ENCODE peak calls at places on chromosomes 11 and 22, in ten cellular contexts. One of them, this sample, is unnamed.

GRCh38 chr11:71272161-71272560 is 19.8 kb upstream of the SHANK2 start:
- DNase-seq in body of pancreas: no peak
- DNase-seq in right cardiac atrium: no peak
- DNase-seq in CD4-positive, alpha-beta memory T cell: no peak
- DNase-seq in CD8-positive, alpha-beta memory T cell: no peak
- DNase-seq in IMR-90: no peak
- DNase-seq in psoas muscle: no peak
- DNase-seq in iPS DF 6.9: no peak
- DNase-seq in CD8-positive, alpha-beta T cell: no peak
- DNase-seq in fibroblast of lung: no peak
- DNase-seq in this sample: no peak

GRCh38 chr11:1629326-1630185 is at the start of gene KRTAP5-5:
- DNase-seq in body of pancreas: no peak
- DNase-seq in right cardiac atrium: no peak
- DNase-seq in CD4-positive, alpha-beta memory T cell: no peak
- DNase-seq in CD8-positive, alpha-beta memory T cell: no peak
- DNase-seq in IMR-90: no peak
- DNase-seq in psoas muscle: peak; percentile 34
- DNase-seq in iPS DF 6.9: no peak
- DNase-seq in CD8-positive, alpha-beta T cell: no peak
- DNase-seq in fibroblast of lung: no peak
- DNase-seq in this sample: no peak

GRCh38 chr11:61460986-61461385 is 31.1 kb downstream of the SDHAF2 start:
- DNase-seq in body of pancreas: no peak
- DNase-seq in right cardiac atrium: no peak
- DNase-seq in CD4-positive, alpha-beta memory T cell: no peak
- DNase-seq in CD8-positive, alpha-beta memory T cell: no peak
- DNase-seq in IMR-90: no peak
- DNase-seq in psoas muscle: peak; percentile 66
- DNase-seq in iPS DF 6.9: no peak
- DNase-seq in CD8-positive, alpha-beta T cell: no peak
- DNase-seq in fibroblast of lung: no peak
- DNase-seq in this sample: no peak

GRCh38 chr11:130217133-130217631 is 57.6 kb downstream of the ST14 start:
- DNase-seq in body of pancreas: peak; percentile 10
- DNase-seq in right cardiac atrium: no peak
- DNase-seq in CD4-positive, alpha-beta memory T cell: no peak
- DNase-seq in CD8-positive, alpha-beta memory T cell: no peak
- DNase-seq in IMR-90: no peak
- DNase-seq in psoas muscle: no peak
- DNase-seq in iPS DF 6.9: no peak
- DNase-seq in CD8-positive, alpha-beta T cell: no peak
- DNase-seq in fibroblast of lung: no peak
- DNase-seq in this sample: no peak

GRCh38 chr22:50600541-50600940 is at the start of gene MAPK8IP2:
- DNase-seq in body of pancreas: no peak
- DNase-seq in right cardiac atrium: peak; percentile 49
- DNase-seq in CD4-positive, alpha-beta memory T cell: no peak
- DNase-seq in CD8-positive, alpha-beta memory T cell: no peak
- DNase-seq in IMR-90: no peak
- DNase-seq in psoas muscle: no peak
- DNase-seq in iPS DF 6.9: no peak
- DNase-seq in CD8-positive, alpha-beta T cell: no peak
- DNase-seq in fibroblast of lung: no peak
- DNase-seq in this sample: no peak

GRCh38 chr11:14907411-14908213 is 15.6 kb upstream of the CYP2R1 start:
- DNase-seq in body of pancreas: peak; percentile 86
- DNase-seq in right cardiac atrium: peak; percentile 90
- DNase-seq in CD4-positive, alpha-beta memory T cell: peak; percentile 76
- DNase-seq in CD8-positive, alpha-beta memory T cell: peak; percentile 83
- DNase-seq in IMR-90: peak; percentile 21
- DNase-seq in psoas muscle: peak; percentile 80
- DNase-seq in iPS DF 6.9: no peak
- DNase-seq in CD8-positive, alpha-beta T cell: peak; percentile 85
- DNase-seq in fibroblast of lung: peak; percentile 20
- DNase-seq in this sample: no peak

GRCh38 chr11:123519055-123519796 is 89.2 kb downstream of the GRAMD1B start:
- DNase-seq in body of pancreas: no peak
- DNase-seq in right cardiac atrium: no peak
- DNase-seq in CD4-positive, alpha-beta memory T cell: no peak
- DNase-seq in CD8-positive, alpha-beta memory T cell: no peak
- DNase-seq in IMR-90: peak; percentile 27
- DNase-seq in psoas muscle: no peak
- DNase-seq in iPS DF 6.9: no peak
- DNase-seq in CD8-positive, alpha-beta T cell: no peak
- DNase-seq in fibroblast of lung: peak; percentile 52
- DNase-seq in this sample: peak; percentile 7

GRCh38 chr11:77154381-77155081 is 26.5 kb downstream of the MYO7A start:
- DNase-seq in body of pancreas: no peak
- DNase-seq in right cardiac atrium: peak; percentile 82
- DNase-seq in CD4-positive, alpha-beta memory T cell: no peak
- DNase-seq in CD8-positive, alpha-beta memory T cell: no peak
- DNase-seq in IMR-90: no peak
- DNase-seq in psoas muscle: peak; percentile 74
- DNase-seq in iPS DF 6.9: no peak
- DNase-seq in CD8-positive, alpha-beta T cell: no peak
- DNase-seq in fibroblast of lung: no peak
- DNase-seq in this sample: no peak

GRCh38 chr11:26704249-26704648 is 17.6 kb downstream of the SLC5A12 start:
- DNase-seq in body of pancreas: no peak
- DNase-seq in right cardiac atrium: no peak
- DNase-seq in CD4-positive, alpha-beta memory T cell: no peak
- DNase-seq in CD8-positive, alpha-beta memory T cell: no peak
- DNase-seq in IMR-90: no peak
- DNase-seq in psoas muscle: no peak
- DNase-seq in iPS DF 6.9: no peak
- DNase-seq in CD8-positive, alpha-beta T cell: no peak
- DNase-seq in fibroblast of lung: peak; percentile 65
- DNase-seq in this sample: no peak

GRCh38 chr11:70505761-70506657 is 107.7 kb downstream of the CTTN start:
- DNase-seq in body of pancreas: no peak
- DNase-seq in right cardiac atrium: peak; percentile 23
- DNase-seq in CD4-positive, alpha-beta memory T cell: no peak
- DNase-seq in CD8-positive, alpha-beta memory T cell: no peak
- DNase-seq in IMR-90: no peak
- DNase-seq in psoas muscle: peak; percentile 19
- DNase-seq in iPS DF 6.9: no peak
- DNase-seq in CD8-positive, alpha-beta T cell: no peak
- DNase-seq in fibroblast of lung: no peak
- DNase-seq in this sample: no peak

GRCh38 chr11:73939096-73939495 is 11.7 kb upstream of the DNAJB13 start:
- DNase-seq in body of pancreas: no peak
- DNase-seq in right cardiac atrium: no peak
- DNase-seq in CD4-positive, alpha-beta memory T cell: no peak
- DNase-seq in CD8-positive, alpha-beta memory T cell: no peak
- DNase-seq in IMR-90: no peak
- DNase-seq in psoas muscle: no peak
- DNase-seq in iPS DF 6.9: no peak
- DNase-seq in CD8-positive, alpha-beta T cell: no peak
- DNase-seq in fibroblast of lung: peak; percentile 30
- DNase-seq in this sample: no peak

GRCh38 chr11:78907636-78908035 is 333.0 kb upstream of the NARS2 start:
- DNase-seq in body of pancreas: no peak
- DNase-seq in right cardiac atrium: no peak
- DNase-seq in CD4-positive, alpha-beta memory T cell: no peak
- DNase-seq in CD8-positive, alpha-beta memory T cell: no peak
- DNase-seq in IMR-90: peak; percentile 5
- DNase-seq in psoas muscle: no peak
- DNase-seq in iPS DF 6.9: no peak
- DNase-seq in CD8-positive, alpha-beta T cell: no peak
- DNase-seq in fibroblast of lung: peak; percentile 9
- DNase-seq in this sample: no peak

GRCh38 chr22:27152033-27152432 is 494.6 kb downstream of the MIAT start:
- DNase-seq in body of pancreas: no peak
- DNase-seq in right cardiac atrium: no peak
- DNase-seq in CD4-positive, alpha-beta memory T cell: no peak
- DNase-seq in CD8-positive, alpha-beta memory T cell: no peak
- DNase-seq in IMR-90: no peak
- DNase-seq in psoas muscle: no peak
- DNase-seq in iPS DF 6.9: no peak
- DNase-seq in CD8-positive, alpha-beta T cell: no peak
- DNase-seq in fibroblast of lung: no peak
- DNase-seq in this sample: no peak

GRCh38 chr11:116527180-116527991 is 245.4 kb downstream of the BUD13 start:
- DNase-seq in body of pancreas: no peak
- DNase-seq in right cardiac atrium: no peak
- DNase-seq in CD4-positive, alpha-beta memory T cell: no peak
- DNase-seq in CD8-positive, alpha-beta memory T cell: no peak
- DNase-seq in IMR-90: no peak
- DNase-seq in psoas muscle: no peak
- DNase-seq in iPS DF 6.9: no peak
- DNase-seq in CD8-positive, alpha-beta T cell: no peak
- DNase-seq in fibroblast of lung: no peak
- DNase-seq in this sample: no peak

GRCh38 chr11:76408171-76408965 is 27.2 kb downstream of the GVQW3 start:
- DNase-seq in body of pancreas: no peak
- DNase-seq in right cardiac atrium: no peak
- DNase-seq in CD4-positive, alpha-beta memory T cell: no peak
- DNase-seq in CD8-positive, alpha-beta memory T cell: no peak
- DNase-seq in IMR-90: no peak
- DNase-seq in psoas muscle: no peak
- DNase-seq in iPS DF 6.9: no peak
- DNase-seq in CD8-positive, alpha-beta T cell: no peak
- DNase-seq in fibroblast of lung: no peak
- DNase-seq in this sample: no peak

GRCh38 chr11:69433741-69434140 is 47.7 kb upstream of the LINC01488 start:
- DNase-seq in body of pancreas: no peak
- DNase-seq in right cardiac atrium: peak; percentile 23
- DNase-seq in CD4-positive, alpha-beta memory T cell: no peak
- DNase-seq in CD8-positive, alpha-beta memory T cell: no peak
- DNase-seq in IMR-90: no peak
- DNase-seq in psoas muscle: peak; percentile 36
- DNase-seq in iPS DF 6.9: no peak
- DNase-seq in CD8-positive, alpha-beta T cell: no peak
- DNase-seq in fibroblast of lung: no peak
- DNase-seq in this sample: no peak
- H3K4me1 ChIP-seq in body of pancreas: peaks cover 7% of the 10 kb centered on the region
- H3K4me1 ChIP-seq in right cardiac atrium: no peaks in the 10 kb centered on the region
- H3K4me1 ChIP-seq in CD4-positive, alpha-beta memory T cell: no peaks in the 10 kb centered on the region
- H3K4me1 ChIP-seq in CD8-positive, alpha-beta memory T cell: no peaks in the 10 kb centered on the region
- H3K4me1 ChIP-seq in IMR-90: peaks cover 3% of the 10 kb centered on the region
- H3K4me1 ChIP-seq in psoas muscle: no peaks in the 10 kb centered on the region
- H3K4me1 ChIP-seq in iPS DF 6.9: peaks cover 22% of the 10 kb centered on the region
- H3K4me1 ChIP-seq in CD8-positive, alpha-beta T cell: no peaks in the 10 kb centered on the region
- H3K4me1 ChIP-seq in fibroblast of lung: no peaks in the 10 kb centered on the region
- H3K4me1 ChIP-seq in this sample: peaks cover 39% of the 10 kb centered on the region

DNA sequence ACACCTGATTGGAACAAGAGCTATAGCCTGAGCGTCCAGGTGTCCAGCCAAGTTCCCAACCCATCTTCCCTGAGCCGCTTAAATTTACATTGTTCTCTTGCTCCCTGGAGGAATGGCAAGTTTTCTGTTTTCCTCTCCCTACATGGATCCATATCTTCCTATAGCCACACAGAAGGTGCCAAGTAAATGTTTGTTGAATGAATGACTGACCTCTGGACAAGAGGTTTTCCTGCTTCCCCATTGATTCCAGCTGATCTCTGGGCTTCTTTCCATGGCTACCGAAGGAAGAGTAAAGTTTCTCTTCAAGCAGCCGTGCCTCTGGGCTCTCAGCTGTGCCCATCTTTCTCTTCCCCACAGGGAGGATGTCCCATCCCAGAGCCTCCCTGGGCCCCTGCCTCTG is 107.5 kb downstream of the MICAL2 start:
- DNase-seq in body of pancreas: no peak
- DNase-seq in right cardiac atrium: no peak
- DNase-seq in CD4-positive, alpha-beta memory T cell: no peak
- DNase-seq in CD8-positive, alpha-beta memory T cell: no peak
- DNase-seq in IMR-90: no peak
- DNase-seq in psoas muscle: no peak
- DNase-seq in iPS DF 6.9: no peak
- DNase-seq in CD8-positive, alpha-beta T cell: no peak
- DNase-seq in fibroblast of lung: no peak
- DNase-seq in this sample: no peak
- H3K4me1 ChIP-seq in body of pancreas: peaks cover 59% of the 10 kb centered on the region
- H3K4me1 ChIP-seq in right cardiac atrium: peaks cover 28% of the 10 kb centered on the region
- H3K4me1 ChIP-seq in CD4-positive, alpha-beta memory T cell: peaks cover 22% of the 10 kb centered on the region
- H3K4me1 ChIP-seq in CD8-positive, alpha-beta memory T cell: peaks cover 35% of the 10 kb centered on the region
- H3K4me1 ChIP-seq in IMR-90: peaks cover 31% of the 10 kb centered on the region
- H3K4me1 ChIP-seq in psoas muscle: peaks cover 35% of the 10 kb centered on the region
- H3K4me1 ChIP-seq in iPS DF 6.9: no peaks in the 10 kb centered on the region
- H3K4me1 ChIP-seq in CD8-positive, alpha-beta T cell: peaks cover 29% of the 10 kb centered on the region
- H3K4me1 ChIP-seq in fibroblast of lung: peaks cover 13% of the 10 kb centered on the region
- H3K4me1 ChIP-seq in this sample: peaks cover 28% of the 10 kb centered on the region

GRCh38 chr22:36335621-36336020 is 52.1 kb downstream of the MYH9 start:
- DNase-seq in body of pancreas: peak; percentile 15
- DNase-seq in right cardiac atrium: peak; percentile 46
- DNase-seq in CD4-positive, alpha-beta memory T cell: no peak
- DNase-seq in CD8-positive, alpha-beta memory T cell: no peak
- DNase-seq in IMR-90: no peak
- DNase-seq in psoas muscle: no peak
- DNase-seq in iPS DF 6.9: no peak
- DNase-seq in CD8-positive, alpha-beta T cell: no peak
- DNase-seq in fibroblast of lung: no peak
- DNase-seq in this sample: no peak
- H3K4me1 ChIP-seq in body of pancreas: peaks cover 76% of the 10 kb centered on the region
- H3K4me1 ChIP-seq in right cardiac atrium: peaks cover 48% of the 10 kb centered on the region
- H3K4me1 ChIP-seq in CD4-positive, alpha-beta memory T cell: peaks cover 100% of the 10 kb centered on the region
- H3K4me1 ChIP-seq in CD8-positive, alpha-beta memory T cell: peaks cover 99% of the 10 kb centered on the region
- H3K4me1 ChIP-seq in IMR-90: peaks cover 67% of the 10 kb centered on the region
- H3K4me1 ChIP-seq in psoas muscle: peaks cover 78% of the 10 kb centered on the region
- H3K4me1 ChIP-seq in iPS DF 6.9: peaks cover 11% of the 10 kb centered on the region
- H3K4me1 ChIP-seq in CD8-positive, alpha-beta T cell: peaks cover 100% of the 10 kb centered on the region
- H3K4me1 ChIP-seq in fibroblast of lung: peaks cover 87% of the 10 kb centered on the region
- H3K4me1 ChIP-seq in this sample: peaks cover 65% of the 10 kb centered on the region

GRCh38 chr22:24436553-24436952 is 9.2 kb downstream of the ADORA2A start:
- DNase-seq in body of pancreas: no peak
- DNase-seq in right cardiac atrium: no peak
- DNase-seq in CD4-positive, alpha-beta memory T cell: no peak
- DNase-seq in CD8-positive, alpha-beta memory T cell: no peak
- DNase-seq in IMR-90: no peak
- DNase-seq in psoas muscle: no peak
- DNase-seq in iPS DF 6.9: no peak
- DNase-seq in CD8-positive, alpha-beta T cell: no peak
- DNase-seq in fibroblast of lung: no peak
- DNase-seq in this sample: no peak

GRCh38 chr22:24435861-24436351 is 8.5 kb downstream of the ADORA2A start:
- DNase-seq in body of pancreas: no peak
- DNase-seq in right cardiac atrium: peak; percentile 36
- DNase-seq in CD4-positive, alpha-beta memory T cell: no peak
- DNase-seq in CD8-positive, alpha-beta memory T cell: no peak
- DNase-seq in IMR-90: peak; percentile 39
- DNase-seq in psoas muscle: peak; percentile 70
- DNase-seq in iPS DF 6.9: no peak
- DNase-seq in CD8-positive, alpha-beta T cell: no peak
- DNase-seq in fibroblast of lung: no peak
- DNase-seq in this sample: no peak

GRCh38 chr22:24437091-24437490 is 9.7 kb downstream of the ADORA2A start:
- DNase-seq in body of pancreas: no peak
- DNase-seq in right cardiac atrium: no peak
- DNase-seq in CD4-positive, alpha-beta memory T cell: no peak
- DNase-seq in CD8-positive, alpha-beta memory T cell: no peak
- DNase-seq in IMR-90: no peak
- DNase-seq in psoas muscle: no peak
- DNase-seq in iPS DF 6.9: no peak
- DNase-seq in CD8-positive, alpha-beta T cell: no peak
- DNase-seq in fibroblast of lung: no peak
- DNase-seq in this sample: no peak

GRCh38 chr22:24440270-24440717 is 12.9 kb downstream of the ADORA2A start:
- DNase-seq in body of pancreas: no peak
- DNase-seq in right cardiac atrium: no peak
- DNase-seq in CD4-positive, alpha-beta memory T cell: no peak
- DNase-seq in CD8-positive, alpha-beta memory T cell: no peak
- DNase-seq in IMR-90: no peak
- DNase-seq in psoas muscle: peak; percentile 46
- DNase-seq in iPS DF 6.9: no peak
- DNase-seq in CD8-positive, alpha-beta T cell: no peak
- DNase-seq in fibroblast of lung: no peak
- DNase-seq in this sample: no peak

GRCh38 chr22:24437820-24438328 is 10.5 kb downstream of the ADORA2A start:
- DNase-seq in body of pancreas: no peak
- DNase-seq in right cardiac atrium: no peak
- DNase-seq in CD4-positive, alpha-beta memory T cell: no peak
- DNase-seq in CD8-positive, alpha-beta memory T cell: no peak
- DNase-seq in IMR-90: no peak
- DNase-seq in psoas muscle: no peak
- DNase-seq in iPS DF 6.9: no peak
- DNase-seq in CD8-positive, alpha-beta T cell: no peak
- DNase-seq in fibroblast of lung: no peak
- DNase-seq in this sample: no peak
- H3K4me1 ChIP-seq in body of pancreas: peaks cover 7% of the 10 kb centered on the region
- H3K4me1 ChIP-seq in right cardiac atrium: peaks cover 19% of the 10 kb centered on the region
- H3K4me1 ChIP-seq in CD4-positive, alpha-beta memory T cell: peaks cover 49% of the 10 kb centered on the region
- H3K4me1 ChIP-seq in CD8-positive, alpha-beta memory T cell: peaks cover 60% of the 10 kb centered on the region
- H3K4me1 ChIP-seq in IMR-90: peaks cover 8% of the 10 kb centered on the region
- H3K4me1 ChIP-seq in psoas muscle: peaks cover 11% of the 10 kb centered on the region
- H3K4me1 ChIP-seq in iPS DF 6.9: no peaks in the 10 kb centered on the region
- H3K4me1 ChIP-seq in CD8-positive, alpha-beta T cell: peaks cover 73% of the 10 kb centered on the region
- H3K4me1 ChIP-seq in fibroblast of lung: peaks cover 15% of the 10 kb centered on the region
- H3K4me1 ChIP-seq in this sample: no peaks in the 10 kb centered on the region